ENCODE peak calls at places on chromosomes 5 and 9, in four cellular contexts. G is heart right ventricle, Z is HCT116, N is spleen. X is an unnamed sample.

GRCh38 chr5:91849069-91849468 is 466.0 kb upstream of the ARRDC3 start:
- DNase-seq in Z (no peak), G (no peak), N (no peak), X (no peak)

GRCh38 chr9:116149844-116150243 is 3.7 kb upstream of the PAPPA start:
- DNase-seq in G (no peak), N (no peak), Z (peak; percentile 22), X (no peak)

GRCh38 chr5:11075010-11075860 is 314.2 kb upstream of the DAP start:
- DNase-seq in Z (no peak), N (no peak), G (no peak), X (no peak)

GRCh38 chr5:57172466-57172961 is 1.3 kb upstream of the GPBP1 start:
- DNase-seq in N (no peak), Z (no peak), G (no peak), X (peak; percentile 45)

GRCh38 chr5:171713152-171713551 is 72.5 kb upstream of the SMIM23 start:
- DNase-seq in Z (no peak), N (no peak), G (no peak), X (no peak)

GRCh38 chr5:132264546-132265335 is 7.2 kb downstream of the PDLIM4 start:
- DNase-seq in Z (no peak), N (peak; percentile 31), G (no peak), X (no peak)

GRCh38 chr9:13923381-13923780 is 390.6 kb downstream of the NFIB start:
- DNase-seq in Z (no peak), G (no peak), N (no peak), X (no peak)

GRCh38 chr5:73452215-73452614 is 3.6 kb upstream of the FOXD1 start:
- DNase-seq in G (no peak), Z (no peak), N (no peak), X (no peak)

GRCh38 chr5:143977891-143978448 is 166.0 kb downstream of the HMHB1 start:
- DNase-seq in Z (no peak), G (no peak), N (no peak), X (no peak)

GRCh38 chr9:124479371-124479770 is 27.8 kb downstream of the NR5A1 start:
- DNase-seq in G (no peak), N (no peak), Z (no peak), X (no peak)

GRCh38 chr9:124479947-124480620 is 27.1 kb downstream of the NR5A1 start:
- DNase-seq in G (no peak), Z (no peak), N (no peak), X (no peak)

GRCh38 chr9:124482431-124483031 is 24.7 kb downstream of the NR5A1 start:
- DNase-seq in N (no peak), G (no peak), Z (no peak), X (no peak)

GRCh38 chr9:124480621-124480981 is 26.6 kb downstream of the NR5A1 start:
- DNase-seq in Z (peak; percentile 32), G (no peak), N (no peak), X (peak; percentile 31)

DNA sequence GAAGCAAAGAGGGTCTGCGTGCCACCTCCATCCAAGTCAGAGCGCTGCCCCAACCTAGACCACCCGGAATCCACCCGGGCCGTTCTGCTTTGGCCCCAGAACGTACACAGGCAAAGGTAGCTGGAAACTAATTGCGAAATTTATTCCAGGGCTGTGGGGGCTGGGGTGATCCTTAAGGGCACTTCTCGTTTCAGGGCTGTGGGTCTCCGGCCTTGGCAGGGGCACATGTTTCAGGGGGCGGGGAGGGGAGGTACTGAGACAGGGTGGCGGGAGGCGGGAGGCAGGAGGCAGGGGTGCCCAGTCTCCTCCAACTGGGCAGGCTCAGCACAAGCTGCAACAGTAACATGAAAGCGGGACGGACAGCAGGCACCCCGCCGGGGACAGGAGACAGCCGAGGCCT is 26.1 kb downstream of the NR5A1 start:
- DNase-seq in N (no peak), Z (no peak), G (no peak), X (no peak)
- H3K27ac ChIP-seq in N (no peak overlapping the region), Z (no peak overlapping the region), G (no peak overlapping the region), X (no peak overlapping the region)

DNA sequence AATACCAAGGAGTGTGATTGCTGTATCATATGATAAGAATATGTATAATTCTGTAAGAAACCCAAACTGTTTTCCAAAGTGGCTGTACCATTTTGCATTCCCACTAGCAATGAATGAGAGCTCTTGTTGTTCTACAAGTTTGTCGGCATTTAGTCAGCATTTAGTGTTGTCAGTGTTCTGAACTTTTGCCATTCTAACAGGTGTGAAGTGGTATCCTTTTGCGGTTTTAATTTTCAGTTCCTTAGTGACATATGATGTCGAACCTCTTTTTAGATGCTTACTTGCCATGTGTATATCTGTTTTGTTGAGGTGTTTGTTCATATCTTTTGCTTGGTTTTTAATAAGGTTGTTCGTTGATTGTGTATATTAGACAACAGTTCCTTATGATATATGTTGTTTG is 296.3 kb upstream of the IZUMO3 start:
- DNase-seq in N (no peak), Z (no peak), G (no peak), X (no peak)
- H3K4me1 ChIP-seq in N (no peaks in the 10 kb centered on the region), Z (no peaks in the 10 kb centered on the region), G (no peaks in the 10 kb centered on the region), X (no peaks in the 10 kb centered on the region)

GRCh38 chr5:55541056-55541635 is 6.4 kb upstream of the PLPP1 start:
- DNase-seq in N (no peak), Z (no peak), G (no peak), X (no peak)

GRCh38 chr5:55540525-55540924 is 5.8 kb upstream of the PLPP1 start:
- DNase-seq in N (no peak), Z (no peak), G (no peak), X (no peak)

GRCh38 chr5:55535199-55535905 is 588 bp upstream of the PLPP1 start:
- DNase-seq in N (no peak), G (no peak), Z (no peak), X (no peak)

GRCh38 chr5:55540024-55540423 is 5.3 kb upstream of the PLPP1 start:
- DNase-seq in Z (no peak), G (no peak), N (no peak), X (no peak)

GRCh38 chr5:55538621-55539020 is 3.9 kb upstream of the PLPP1 start:
- DNase-seq in Z (no peak), G (no peak), N (no peak), X (no peak)
- H3K4me3 ChIP-seq in Z (no peak overlapping the region), G (no peak overlapping the region), N (no peak overlapping the region), X (no peak overlapping the region)

GRCh38 chr5:75640826-75641225 is 29.6 kb downstream of the ANKDD1B start:
- DNase-seq in N (no peak), Z (no peak), G (no peak), X (peak; percentile 16)
- H3K27ac ChIP-seq in N (no peak overlapping the region), Z (no peak overlapping the region), G (no peak overlapping the region), X (no peak overlapping the region)

DNA sequence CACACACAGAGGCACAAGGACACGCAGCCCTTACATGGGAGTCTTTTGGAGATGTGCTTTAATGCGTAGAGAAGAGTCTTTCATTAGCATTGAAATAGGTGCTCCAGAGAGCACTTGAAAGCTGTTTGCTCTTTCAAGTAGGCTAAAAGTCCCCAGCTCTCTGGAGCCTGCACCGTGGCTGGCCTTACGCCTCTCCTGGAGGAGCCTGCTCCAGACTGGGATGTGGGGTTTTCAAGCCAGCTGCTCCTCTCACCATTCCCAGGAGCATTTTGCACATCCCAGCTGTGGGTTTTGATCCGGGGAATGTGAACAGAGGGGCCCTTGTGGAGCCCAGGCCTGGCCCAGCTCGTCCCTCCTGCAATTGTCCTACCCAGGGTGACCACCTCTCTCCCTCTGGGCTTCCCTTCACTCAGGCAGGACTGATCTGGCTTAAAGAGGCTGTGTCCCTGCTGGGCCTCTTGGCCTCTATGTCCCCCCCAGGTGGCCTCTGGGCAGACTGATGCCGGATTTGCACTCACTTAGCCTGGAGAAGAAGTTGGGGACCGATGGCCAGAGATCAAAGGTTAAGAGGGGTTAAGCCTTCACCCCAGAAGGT is 32.5 kb upstream of the TIFAB start:
- DNase-seq in Z (no peak), N (no peak), G (no peak), X (no peak)
- H3K4me1 ChIP-seq in Z (peaks cover 15% of the 10 kb centered on the region), N (no peaks in the 10 kb centered on the region), G (peaks cover 8% of the 10 kb centered on the region), X (no peaks in the 10 kb centered on the region)

GRCh38 chr5:139383993-139384590 is 995 bp upstream of the SLC23A1 start:
- DNase-seq in Z (no peak), G (no peak), N (peak; percentile 76), X (no peak)

GRCh38 chr5:139384591-139385051 is 1.5 kb upstream of the SLC23A1 start:
- DNase-seq in Z (no peak), N (peak; percentile 60), G (no peak), X (no peak)

GRCh38 chr5:139386039-139386438 is 2.9 kb upstream of the SLC23A1 start:
- DNase-seq in G (no peak), N (peak; percentile 48), Z (no peak), X (no peak)

GRCh38 chr5:139383275-139383992 is at the start of gene SLC23A1:
- DNase-seq in N (peak; percentile 56), Z (no peak), G (no peak), X (no peak)

GRCh38 chr5:139385061-139385889 is 2.2 kb upstream of the SLC23A1 start:
- DNase-seq in G (no peak), Z (no peak), N (peak; percentile 36), X (no peak)
- H3K4me3 ChIP-seq in G (peak overlapping the region; percentile 49), Z (no peak overlapping the region), N (peak overlapping the region; percentile 28), X (no peak overlapping the region)

GRCh38 chr9:12814877-12815237 is 40.0 kb downstream of the LURAP1L start:
- DNase-seq in N (no peak), Z (no peak), G (no peak), X (no peak)
- H3K27ac ChIP-seq in N (peak overlapping the region; percentile 63), Z (peak overlapping the region; percentile 78), G (peak overlapping the region; percentile 45), X (no peak overlapping the region)

X was measured in cardiac muscle cell.